ENCODE peak calls at places on chromosomes 13 and 19, in five cellular contexts. A is GM12865, O is H9, Q is neural crest cell, V is stomach. K is an unnamed sample.

GRCh38 chr19:48481846-48482639 is 12.9 kb downstream of the CYTH2 start:
- DNase-seq in A (no peak), O (no peak), Q (no peak), V (no peak), K (no peak)

GRCh38 chr13:29439601-29440381 is 155.7 kb downstream of the SLC7A1 start:
- DNase-seq in A (no peak), O (no peak), Q (no peak), V (no peak), K (no peak)

GRCh38 chr13:45207319-45207718 is 6.5 kb upstream of the KCTD4 start:
- DNase-seq in A (no peak), O (no peak), Q (no peak), V (no peak), K (no peak)

GRCh38 chr13:24851546-24851945 is 87.6 kb downstream of the RNF17 start:
- DNase-seq in A (no peak), O (no peak), Q (no peak), V (no peak), K (no peak)

GRCh38 chr13:49527123-49527522 is 31.4 kb downstream of the PHF11 start:
- DNase-seq in A (no peak), O (no peak), Q (no peak), V (no peak), K (no peak)

GRCh38 chr19:44278181-44278690 is 18.6 kb downstream of the ZNF233 start:
- DNase-seq in A (no peak), O (no peak), Q (no peak), V (no peak), K (no peak)

GRCh38 chr13:59534806-59535205 is 628.9 kb downstream of the DIAPH3 start:
- DNase-seq in A (no peak), O (no peak), Q (no peak), V (no peak), K (no peak)

GRCh38 chr13:37102896-37103295 is 2.6 kb downstream of the CSNK1A1L start:
- DNase-seq in A (no peak), O (no peak), Q (no peak), V (no peak), K (no peak)

GRCh38 chr19:38264486-38265212 is at the start of gene SPINT2:
- DNase-seq in A (no peak), O (peak), Q (peak), V (no peak), K (peak)

GRCh38 chr19:38270587-38271167 is 6.3 kb downstream of the SPINT2 start:
- DNase-seq in A (no peak), O (no peak), Q (no peak), V (no peak), K (no peak)

GRCh38 chr13:75195479-75196111 is 286.4 kb downstream of the TBC1D4 start:
- DNase-seq in A (no peak), O (no peak), Q (peak), V (no peak), K (no peak)

GRCh38 chr13:76383671-76384461 is 502.3 kb downstream of the KCTD12 start:
- DNase-seq in A (no peak), O (no peak), Q (no peak), V (no peak), K (no peak)

GRCh38 chr19:2454962-2455409 is 1.8 kb downstream of the LMNB2 start:
- DNase-seq in A (no peak), O (no peak), Q (no peak), V (no peak), K (no peak)

GRCh38 chr13:88586263-88586662 is 915.1 kb downstream of the SLITRK5 start:
- DNase-seq in A (no peak), O (no peak), Q (no peak), V (no peak), K (no peak)

GRCh38 chr19:39587496-39587895 is 14.8 kb upstream of the LGALS13 start:
- DNase-seq in A (no peak), O (no peak), Q (no peak), V (no peak), K (no peak)

GRCh38 chr13:99863789-99864626 is 107.6 kb downstream of the ZIC5 start:
- DNase-seq in A (no peak), O (no peak), Q (no peak), V (no peak), K (no peak)

GRCh38 chr19:30144242-30144758 is 202.3 kb downstream of the URI1 start:
- DNase-seq in A (no peak), O (no peak), Q (no peak), V (no peak), K (no peak)
- TF ChIP-seq CTCF in A (no peak), O (no peak), Q (no peak), V (no peak), K (no peak)

GRCh38 chr13:96982672-96983071 is 11.6 kb downstream of the OXGR1 start:
- DNase-seq in A (no peak), O (no peak), Q (no peak), V (no peak), K (no peak)

GRCh38 chr13:96988441-96988840 is 5.8 kb downstream of the OXGR1 start:
- DNase-seq in A (no peak), O (no peak), Q (no peak), V (no peak), K (no peak)

GRCh38 chr13:96984061-96984508 is 10.2 kb downstream of the OXGR1 start:
- DNase-seq in A (peak), O (peak), Q (no peak), V (peak), K (peak)
- TF ChIP-seq CTCF in A (no peak), O (peak), Q (peak), V (no peak), K (no peak)

GRCh38 chr19:6393074-6393981 is at the start of gene GTF2F1:
- DNase-seq in A (peak), O (peak), Q (peak), V (peak), K (peak)
- TF ChIP-seq CTCF in A (peak), O (peak), Q (no peak), V (no peak), K (peak)

DNA sequence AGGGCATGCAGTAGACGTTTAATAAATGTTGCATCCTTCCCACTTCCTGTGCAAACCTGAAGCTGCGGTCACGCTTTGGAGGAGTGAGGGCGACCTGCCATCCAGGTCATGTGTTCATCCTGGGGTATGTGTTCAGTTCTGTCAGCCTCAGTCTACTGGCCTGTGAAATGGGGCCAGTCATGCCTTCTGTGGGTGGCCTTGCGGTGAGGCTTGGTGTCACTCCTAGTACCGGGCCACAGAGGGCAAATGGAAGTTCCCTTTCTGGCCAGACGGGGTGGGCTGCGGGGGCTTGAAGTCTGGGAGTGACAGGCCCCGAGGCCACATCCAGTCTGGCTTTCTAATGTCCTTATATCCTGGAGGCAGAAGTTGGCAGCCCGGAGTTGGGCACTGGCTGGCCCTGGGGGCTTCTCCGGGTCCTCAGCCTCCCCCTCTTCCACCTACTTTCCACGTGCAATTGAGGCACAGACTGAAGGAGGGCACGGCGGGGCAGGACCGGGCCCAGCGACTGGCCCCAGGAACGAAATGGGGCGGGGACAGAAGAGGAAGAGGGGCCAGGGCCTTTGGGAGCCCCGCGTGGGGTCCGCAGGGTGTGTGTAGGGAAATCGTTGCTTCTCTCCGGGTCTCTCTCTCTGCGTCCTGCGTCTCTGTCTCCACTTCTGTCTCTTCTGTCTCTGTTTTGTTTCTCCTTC is 11.1 kb downstream of the PDE4A start:
- DNase-seq in A (peak), O (no peak), Q (no peak), V (peak), K (peak)
- TF ChIP-seq CTCF in A (peak), O (peak), Q (no peak), V (no peak), K (no peak)

DNA sequence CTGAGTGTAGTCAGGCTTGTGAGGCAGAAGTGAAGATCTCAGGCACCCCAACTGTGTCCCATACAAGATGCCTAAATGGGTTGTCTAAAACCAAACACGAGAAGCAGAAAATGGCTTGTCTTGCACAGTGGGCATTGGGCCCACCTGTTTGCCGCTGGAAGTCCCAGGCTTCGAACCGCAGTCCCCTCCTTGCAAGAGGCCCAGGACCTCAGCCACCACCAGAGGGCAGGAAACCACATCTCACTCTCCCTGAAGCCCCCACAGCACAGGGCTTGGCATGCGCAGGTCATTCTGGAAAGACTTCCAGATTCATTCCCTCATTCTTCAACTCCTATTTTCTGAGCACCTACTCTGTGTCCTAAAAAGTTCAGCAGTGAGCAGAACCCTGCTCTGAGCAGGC is 973.7 kb downstream of the UQCRFS1 start:
- DNase-seq in A (no peak), O (peak), Q (peak), V (no peak), K (peak)
- TF ChIP-seq CTCF in A (peak), O (peak), Q (peak), V (no peak), K (no peak)

DNA sequence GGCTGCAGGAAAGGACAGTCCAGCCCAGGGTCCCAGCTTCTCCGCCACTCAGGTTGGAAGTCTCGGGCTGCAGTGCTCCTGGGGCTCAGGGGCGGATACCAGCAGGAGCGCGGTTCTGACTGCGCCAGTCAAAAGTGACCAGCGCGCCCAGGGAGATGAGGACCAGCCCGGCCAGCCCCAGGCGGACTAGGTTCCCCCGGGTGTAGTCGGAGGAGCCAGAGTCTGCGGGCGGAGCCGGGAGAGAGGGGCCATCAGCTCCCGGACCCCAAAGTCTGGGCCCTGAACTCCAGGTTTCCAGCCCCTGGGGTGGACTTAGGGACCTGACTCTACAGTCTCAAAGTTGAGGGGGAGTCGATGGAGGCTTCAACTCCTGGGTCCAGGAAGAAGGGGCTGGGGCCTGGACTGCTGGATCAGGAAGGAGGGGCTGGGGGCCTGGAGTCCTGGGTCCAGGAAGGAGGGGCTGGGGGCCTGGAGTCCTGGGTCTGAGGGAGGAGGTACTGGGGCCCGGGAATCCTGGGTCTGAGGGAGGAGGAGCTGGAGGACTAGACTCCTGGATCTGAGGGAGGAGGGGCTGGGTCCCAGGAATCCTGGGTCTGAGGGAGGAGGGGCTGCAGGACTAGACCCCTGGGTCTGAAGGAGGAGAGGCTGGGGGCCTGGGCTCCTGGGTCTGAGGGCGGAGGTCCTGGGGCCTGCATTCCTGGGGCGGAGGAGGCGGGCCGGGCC is 5.3 kb downstream of the OSCAR start:
- DNase-seq in A (no peak), O (no peak), Q (no peak), V (no peak), K (no peak)
- TF ChIP-seq CTCF in A (no peak), O (no peak), Q (no peak), V (no peak), K (no peak)

GRCh38 chr13:114244637-114245036 is 9.9 kb downstream of the CDC16 start:
- DNase-seq in A (no peak), O (no peak), Q (no peak), V (no peak), K (no peak)
- TF ChIP-seq CTCF in A (no peak), O (no peak), Q (no peak), V (no peak), K (no peak)

GRCh38 chr19:17716309-17716929 is 2.9 kb upstream of the MAP1S start:
- DNase-seq in A (no peak), O (no peak), Q (no peak), V (no peak), K (no peak)
- TF ChIP-seq CTCF in A (peak), O (peak), Q (peak), V (no peak), K (no peak)

GRCh38 chr13:113209880-113210421 is 538 bp downstream of the CUL4A start:
- DNase-seq in A (peak), O (peak), Q (peak), V (peak), K (peak)

GRCh38 chr13:113208424-113209335 is at the start of gene PCID2:
- DNase-seq in A (peak), O (peak), Q (peak), V (peak), K (peak)

GRCh38 chr13:113209336-113209879 is at the start of gene CUL4A:
- DNase-seq in A (peak), O (peak), Q (peak), V (peak), K (peak)

GRCh38 chr13:113205428-113205931 is 3.0 kb downstream of the PCID2 start:
- DNase-seq in A (no peak), O (no peak), Q (no peak), V (no peak), K (no peak)

GRCh38 chr13:113207890-113208423 is 512 bp downstream of the PCID2 start:
- DNase-seq in A (peak), O (peak), Q (no peak), V (no peak), K (peak)
- TF ChIP-seq CTCF in A (no peak), O (no peak), Q (no peak), V (no peak), K (no peak)

DNA sequence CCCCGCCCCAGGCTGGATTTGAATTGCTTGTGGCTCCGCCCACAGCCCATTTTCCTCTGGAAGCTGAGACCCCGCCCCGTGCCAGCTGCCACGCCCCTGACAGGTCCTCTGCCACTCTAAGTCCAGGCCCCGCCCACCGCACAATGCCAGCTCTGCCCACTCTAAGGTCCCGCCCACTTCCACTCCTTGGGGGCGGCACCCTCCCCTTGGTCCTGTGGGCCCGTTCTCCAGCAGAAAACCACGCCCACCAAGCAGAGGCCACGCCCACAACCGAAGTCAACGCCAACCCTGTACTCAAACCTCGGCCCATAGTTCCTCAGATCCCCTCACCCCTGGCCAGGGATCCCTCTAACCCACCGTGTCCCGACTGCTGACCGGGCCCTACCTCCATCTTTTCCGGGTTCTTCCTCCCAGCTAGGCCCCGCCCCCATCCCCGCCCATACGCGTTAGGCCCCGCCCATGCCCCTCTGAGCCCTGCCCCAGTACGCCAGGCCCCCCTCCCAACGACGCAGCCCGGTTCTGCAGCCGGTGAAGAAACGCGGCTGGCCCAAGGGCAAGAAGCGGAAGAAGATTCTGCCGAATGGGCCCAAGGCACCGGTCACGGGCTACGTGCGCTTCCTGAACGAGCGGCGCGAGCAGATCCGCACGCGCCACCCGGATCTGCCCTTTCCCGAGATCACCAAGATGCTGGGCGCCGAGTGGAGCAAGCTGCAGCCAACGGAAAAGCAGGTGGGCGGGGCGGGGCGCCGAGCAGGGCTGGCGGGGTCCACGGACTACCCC is 1.3 kb downstream of the HMG20B start:
- DNase-seq in A (peak), O (peak), Q (peak), V (peak), K (peak)
- TF ChIP-seq CTCF in A (no peak), O (no peak), Q (no peak), V (no peak), K (no peak)